ENCODE peak calls at places on chromosomes 5 and 9, in six cellular contexts. N, B, K, G, E and D are unnamed samples.

GRCh38 chr5:154242964-154243376 is 52.4 kb downstream of the GALNT10 start:
- DNase-seq in E (no peak), N (no peak), K (no peak), G (no peak), B (no peak), D (no peak)

GRCh38 chr9:77210116-77210515 is 32.8 kb downstream of the VPS13A start:
- DNase-seq in G (no peak), K (no peak), E (no peak), N (no peak), B (no peak), D (no peak)

GRCh38 chr9:72453797-72454196 is 67.6 kb upstream of the TMC1 start:
- DNase-seq in E (no peak), B (no peak), N (no peak), G (no peak), K (no peak), D (no peak)

GRCh38 chr9:89639367-89639795 is 34.6 kb downstream of the GADD45G start:
- DNase-seq in B (peak), E (no peak), K (no peak), G (no peak), N (no peak), D (no peak)

GRCh38 chr9:2180171-2180570 is 165.0 kb downstream of the SMARCA2 start:
- DNase-seq in B (no peak), N (no peak), K (no peak), G (no peak), E (no peak), D (peak)

GRCh38 chr9:97487107-97487506 is 14.4 kb upstream of the TMOD1 start:
- DNase-seq in N (no peak), B (no peak), E (peak), K (no peak), G (peak), D (no peak)

GRCh38 chr5:133396187-133396621 is 216.1 kb downstream of the FSTL4 start:
- DNase-seq in K (no peak), N (no peak), B (no peak), G (no peak), E (no peak), D (no peak)

GRCh38 chr9:110604101-110604710 is 24.7 kb upstream of the SVEP1 start:
- DNase-seq in B (no peak), G (no peak), K (no peak), E (no peak), N (no peak), D (no peak)

GRCh38 chr9:6782378-6782777 is 24.6 kb downstream of the KDM4C start:
- DNase-seq in B (no peak), E (no peak), K (no peak), N (no peak), G (no peak), D (no peak)

GRCh38 chr5:178113841-178114324 is 551 bp downstream of the N4BP3 start:
- DNase-seq in K (peak), N (no peak), B (no peak), E (no peak), G (no peak), D (no peak)

GRCh38 chr5:116574682-116575634 is at the start of gene SEMA6A:
- DNase-seq in G (peak), B (peak), N (no peak), K (no peak), E (peak), D (peak)

GRCh38 chr9:90517103-90517502 is 125.5 kb downstream of the DIRAS2 start:
- DNase-seq in N (no peak), B (no peak), E (peak), G (no peak), K (no peak), D (no peak)

GRCh38 chr5:150562832-150563231 is 54.9 kb downstream of the NDST1 start:
- DNase-seq in G (peak), N (peak), E (peak), B (no peak), K (no peak), D (no peak)

GRCh38 chr5:150066901-150067396 is 19.4 kb downstream of the CSF1R start:
- DNase-seq in N (no peak), B (no peak), E (peak), K (no peak), G (peak), D (no peak)

GRCh38 chr5:137666901-137667300 is 69.0 kb downstream of the KLHL3 start:
- DNase-seq in B (no peak), N (no peak), G (no peak), E (no peak), K (no peak), D (no peak)

GRCh38 chr9:4084440-4084818 is 215.4 kb downstream of the GLIS3 start:
- DNase-seq in G (no peak), B (no peak), N (no peak), E (no peak), K (no peak), D (no peak)

GRCh38 chr5:91166040-91166807 is 216.9 kb downstream of the ARRDC3 start:
- DNase-seq in B (no peak), E (no peak), K (no peak), G (no peak), N (no peak), D (no peak)

GRCh38 chr5:54718647-54719046 is 201.1 kb downstream of the SNX18 start:
- DNase-seq in E (no peak), N (no peak), K (no peak), B (peak), G (no peak), D (no peak)

GRCh38 chr5:177310757-177311173 is 933 bp downstream of the MXD3 start:
- DNase-seq in G (peak), K (no peak), B (no peak), N (no peak), E (no peak), D (no peak)

GRCh38 chr9:113919422-113919821 is 43.3 kb downstream of the ZNF618 start:
- DNase-seq in E (no peak), K (no peak), G (no peak), N (no peak), B (no peak), D (no peak)

GRCh38 chr9:15136646-15137045 is 170.4 kb downstream of the TTC39B start:
- DNase-seq in K (no peak), E (peak), G (no peak), B (no peak), N (no peak), D (no peak)

GRCh38 chr5:143749581-143750204 is 62.3 kb upstream of the HMHB1 start:
- DNase-seq in K (no peak), E (no peak), B (no peak), N (no peak), G (no peak), D (no peak)

GRCh38 chr5:10354048-10354872 is 765 bp downstream of the MARCHF6 start:
- DNase-seq in G (peak), E (no peak), K (peak), N (peak), B (no peak), D (peak)

GRCh38 chr5:58902305-58902704 is 319.4 kb downstream of the RAB3C start:
- DNase-seq in K (no peak), E (no peak), G (no peak), B (no peak), N (no peak), D (no peak)

GRCh38 chr5:73180561-73180960 is 7.6 kb downstream of the TMEM174 start:
- DNase-seq in G (no peak), K (no peak), E (no peak), N (no peak), B (no peak), D (no peak)

DNA sequence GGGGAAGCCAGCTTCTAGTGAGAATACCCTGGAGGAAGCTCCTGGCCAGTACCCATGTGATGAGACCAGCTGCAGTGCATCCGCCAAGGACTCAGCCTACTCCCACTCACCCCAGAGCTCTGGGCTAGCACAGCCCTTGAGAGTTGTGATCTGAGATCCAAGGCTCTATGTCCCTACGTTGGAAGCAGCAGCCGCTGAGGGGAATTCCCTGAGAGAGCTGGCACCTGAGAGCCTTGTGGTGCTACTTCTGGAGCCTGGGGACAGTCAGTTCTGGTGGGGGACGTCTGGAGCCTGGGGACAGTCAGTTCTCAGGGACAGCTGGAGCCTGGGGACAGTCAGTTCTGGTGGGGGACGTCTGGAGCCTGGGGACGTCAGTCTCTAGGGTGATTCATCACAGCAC is 39.2 kb downstream of the PDZD2 start:
- DNase-seq in B (no peak), G (no peak), N (no peak), E (no peak), K (no peak), D (no peak)
- H3K27ac ChIP-seq in B (no peak), G (no peak), N (no peak), E (no peak), K (no peak), D (no peak)

GRCh38 chr9:114947058-114947457 is 16.7 kb upstream of the TNFSF8 start:
- DNase-seq in K (no peak), G (no peak), B (no peak), E (no peak), N (no peak), D (no peak)
- H3K27ac ChIP-seq in K (no peak), G (no peak), B (no peak), E (no peak), N (no peak), D (no peak)

GRCh38 chr9:121199921-121200320 is 1.7 kb downstream of the RAB14 start:
- DNase-seq in B (no peak), G (peak), N (no peak), K (no peak), E (no peak), D (no peak)
- H3K27ac ChIP-seq in B (no peak), G (peak), N (peak), K (no peak), E (peak), D (no peak)

GRCh38 chr9:129386812-129387177 is 208.7 kb upstream of the IER5L start:
- DNase-seq in B (no peak), G (no peak), N (no peak), E (no peak), K (no peak), D (no peak)
- H3K27ac ChIP-seq in B (no peak), G (no peak), N (no peak), E (no peak), K (no peak), D (no peak)

GRCh38 chr5:16867585-16867953 is 68.5 kb downstream of the MYO10 start:
- DNase-seq in K (no peak), E (no peak), N (no peak), G (no peak), B (no peak), D (no peak)
- H3K27ac ChIP-seq in K (no peak), E (no peak), N (no peak), G (no peak), B (no peak), D (no peak)

GRCh38 chr5:142568271-142568995 is 117.5 kb downstream of the FGF1 start:
- DNase-seq in G (no peak), K (no peak), N (no peak), E (no peak), B (no peak), D (no peak)

GRCh38 chr5:142571921-142572320 is 114.0 kb downstream of the FGF1 start:
- DNase-seq in K (no peak), N (no peak), G (no peak), B (no peak), E (no peak), D (no peak)

GRCh38 chr5:142571351-142571750 is 114.5 kb downstream of the FGF1 start:
- DNase-seq in E (no peak), K (no peak), G (no peak), N (no peak), B (no peak), D (no peak)

GRCh38 chr5:142568996-142569335 is 116.9 kb downstream of the FGF1 start:
- DNase-seq in K (no peak), N (no peak), B (no peak), E (peak), G (peak), D (no peak)

GRCh38 chr5:142569905-142570304 is 116.0 kb downstream of the FGF1 start:
- DNase-seq in K (no peak), G (no peak), B (no peak), N (no peak), E (no peak), D (no peak)
- H3K27ac ChIP-seq in K (no peak), G (no peak), B (peak), N (no peak), E (no peak), D (no peak)

GRCh38 chr5:160175438-160176218 is 53.7 kb upstream of the FABP6 start:
- DNase-seq in G (no peak), B (no peak), K (no peak), N (no peak), E (peak), D (peak)
- H3K27ac ChIP-seq in G (no peak), B (peak), K (no peak), N (no peak), E (peak), D (peak)

DNA sequence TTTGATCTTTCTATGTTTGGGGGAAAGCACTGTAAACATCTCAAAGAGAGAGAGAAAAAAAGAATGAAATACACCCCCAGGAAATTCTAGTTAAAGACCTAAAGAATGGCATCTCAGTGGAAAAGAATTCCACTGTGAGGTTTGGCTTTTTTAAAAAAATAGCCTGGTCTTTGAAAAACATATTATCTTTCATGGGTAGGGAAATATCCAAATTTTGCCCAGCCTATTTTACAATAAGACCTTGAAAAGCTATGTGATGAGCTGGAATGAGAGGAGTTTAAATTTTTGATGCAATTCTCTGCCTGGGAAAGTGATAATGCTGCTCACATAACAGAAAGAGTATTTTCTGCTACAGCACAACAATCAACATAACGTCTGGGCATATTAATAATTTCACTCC is 348.1 kb upstream of the WWC1 start:
- DNase-seq in K (no peak), G (no peak), E (no peak), N (no peak), B (no peak), D (no peak)
- H3K27ac ChIP-seq in K (no peak), G (no peak), E (no peak), N (no peak), B (no peak), D (no peak)

DNA sequence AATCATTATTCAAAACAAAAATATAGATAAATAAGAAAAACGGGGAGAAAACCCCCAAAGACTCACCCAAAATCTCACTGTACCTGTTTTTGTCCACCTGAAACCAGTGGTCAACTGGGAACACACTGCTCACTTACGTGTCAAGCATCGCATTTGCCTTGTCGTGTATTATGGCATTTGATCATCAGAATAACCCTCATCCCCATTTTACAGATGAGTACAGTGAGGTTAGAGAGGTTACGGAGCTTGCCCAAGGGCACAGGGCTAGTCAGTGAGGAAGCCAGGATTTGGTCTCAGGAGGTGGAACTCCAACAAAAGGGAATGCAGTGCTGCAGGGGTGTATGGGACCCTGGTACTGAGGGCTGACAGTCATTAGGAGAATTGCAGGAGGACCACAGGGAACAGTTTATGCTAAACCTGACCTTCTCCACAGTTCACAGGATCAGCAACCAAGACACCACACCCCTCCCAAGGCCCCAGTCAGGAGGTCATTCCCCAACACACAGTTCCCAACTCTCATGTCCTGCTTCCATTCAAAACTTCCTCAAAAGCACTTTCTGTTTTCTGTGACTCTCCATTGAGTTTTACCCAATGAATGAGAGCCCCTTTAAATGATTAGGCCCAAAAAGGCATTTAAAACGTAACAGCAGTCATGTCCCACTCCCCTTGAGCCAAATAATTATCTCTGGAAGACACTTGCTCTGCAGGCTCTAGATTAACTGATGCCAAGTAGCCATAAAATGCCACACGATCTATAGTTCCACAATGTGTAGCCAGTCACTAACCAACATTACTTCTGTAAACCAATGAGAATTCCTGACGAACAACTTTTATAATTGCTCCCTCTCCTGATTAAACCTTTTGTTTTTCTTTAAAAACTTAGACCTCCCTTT is 50.8 kb downstream of the CTSL start:
- DNase-seq in G (no peak), K (no peak), B (no peak), E (no peak), N (no peak), D (no peak)
- H3K27ac ChIP-seq in G (no peak), K (no peak), B (no peak), E (no peak), N (no peak), D (no peak)